ENCODE peak calls at places on chromosomes 4 and X, in ten cellular contexts. F is D341Med; N is GM04504; P is tibial artery; O is ELF-1; R is activated T-helper 1 cell treated with anti-CD3 and anti-CD28 coated beads, Interleukin-12 subunit alpha, Interleukin-12 subunit beta, Interleukin-2, Interleukin-4 antibody, amounts not matched to agents 30 ng/mL and 10 ng/mL and 1 ng/mL, durations not matched to agents 14 hours and 24 hours and 36 hours; C is upper lobe of right lung; E is left cardiac atrium; I is T-helper 1 cell; Q is fibroblast of lung. T is an unnamed sample.
A peak's percentile ranks its signal among the peaks of the same experiment; 100 is the strongest.

GRCh38 chrX:54288989-54289388 is 68.9 kb downstream of the WNK3 start:
- DNase-seq in F (no peak), E (no peak), C (no peak), Q (no peak), P (no peak), I (no peak), O (no peak), N (no peak), R (no peak), T (no peak)

GRCh38 chr4:48071171-48071570 is 54.6 kb downstream of the NIPAL1 start:
- DNase-seq in O (no peak), R (no peak), P (no peak), F (no peak), I (no peak), C (no peak), Q (peak; percentile 77), N (no peak), E (no peak), T (no peak)

GRCh38 chr4:59598233-59598618 is 1601.9 kb upstream of the ADGRL3 start:
- DNase-seq in Q (no peak), R (no peak), N (no peak), P (no peak), I (no peak), E (no peak), C (peak; percentile 26), F (no peak), O (no peak), T (no peak)

GRCh38 chr4:54016504-54016903 is 47.9 kb downstream of the CHIC2 start:
- DNase-seq in O (no peak), R (no peak), Q (no peak), N (no peak), I (no peak), P (no peak), C (no peak), E (no peak), F (no peak), T (no peak)

GRCh38 chr4:17186916-17187315 is 288.5 kb upstream of the LDB2 start:
- DNase-seq in F (no peak), C (no peak), E (no peak), P (no peak), Q (peak; percentile 6), R (no peak), N (no peak), I (no peak), O (no peak), T (no peak)

GRCh38 chr4:126777649-126778048 is 855.1 kb upstream of the INTU start:
- DNase-seq in N (peak; percentile 64), E (no peak), F (no peak), I (no peak), R (no peak), Q (peak; percentile 87), C (no peak), P (no peak), O (no peak), T (no peak)

GRCh38 chrX:54494970-54495813 is 842 bp downstream of the FGD1 start:
- DNase-seq in P (peak; percentile 72), C (peak; percentile 63), I (no peak), O (peak; percentile 57), Q (peak; percentile 35), F (peak; percentile 67), E (peak; percentile 34), N (no peak), R (no peak), T (peak; percentile 64)

GRCh38 chr4:164408831-164409230 is 345.1 kb upstream of the SMIM31 start:
- DNase-seq in F (no peak), Q (no peak), R (no peak), O (no peak), E (no peak), I (no peak), P (no peak), N (no peak), C (no peak), T (no peak)

GRCh38 chrX:134836497-134836968 is 154.3 kb upstream of the SMIM10 start:
- DNase-seq in R (no peak), N (no peak), Q (peak; percentile 46), P (no peak), O (no peak), C (no peak), E (no peak), I (no peak), F (no peak), T (no peak)

GRCh38 chr4:53714377-53715140 is 123.3 kb upstream of the LNX1 start:
- DNase-seq in R (no peak), P (no peak), O (no peak), F (no peak), C (no peak), Q (peak; percentile 85), I (no peak), E (no peak), N (no peak), T (no peak)

GRCh38 chr4:74112399-74113090 is 13.6 kb upstream of the CXCL2 start:
- DNase-seq in N (no peak), F (no peak), R (no peak), O (no peak), P (no peak), C (no peak), E (no peak), Q (peak; percentile 39), I (no peak), T (no peak)

GRCh38 chr4:26088433-26088928 is 174.5 kb downstream of the SMIM20 start:
- DNase-seq in O (no peak), P (no peak), C (no peak), I (no peak), E (no peak), R (peak; percentile 34), Q (peak; percentile 75), N (no peak), F (no peak), T (no peak)

GRCh38 chr4:162522724-162523123 is 358.9 kb upstream of the FSTL5 start:
- DNase-seq in E (no peak), F (no peak), I (no peak), P (no peak), O (no peak), N (no peak), C (no peak), R (no peak), Q (peak; percentile 6), T (no peak)

GRCh38 chrX:46582964-46583363 is 9.4 kb downstream of the CHST7 start:
- DNase-seq in Q (peak; percentile 93), E (no peak), O (no peak), N (peak; percentile 68), I (no peak), C (no peak), R (no peak), F (no peak), P (no peak), T (no peak)

GRCh38 chr4:114173968-114174367 is 194.5 kb upstream of the ARSJ start:
- DNase-seq in Q (no peak), N (no peak), P (no peak), E (no peak), C (no peak), I (no peak), O (no peak), R (no peak), F (no peak), T (no peak)

GRCh38 chrX:149540621-149541520 is at the start of gene EOLA1:
- DNase-seq in C (peak; percentile 93), O (peak; percentile 94), F (peak; percentile 70), I (peak; percentile 79), N (peak; percentile 79), Q (peak; percentile 97), R (peak; percentile 74), E (peak; percentile 90), P (peak; percentile 89), T (peak; percentile 93)

GRCh38 chrX:148601034-148601433 is 100.6 kb downstream of the AFF2 start:
- DNase-seq in N (peak; percentile 6), R (no peak), O (no peak), I (no peak), Q (peak; percentile 69), E (no peak), F (no peak), P (no peak), C (no peak), T (no peak)

GRCh38 chr4:145827885-145828284 is 110.7 kb downstream of the ZNF827 start:
- DNase-seq in F (no peak), Q (no peak), O (no peak), I (no peak), N (no peak), E (no peak), P (no peak), R (no peak), C (no peak), T (no peak)

GRCh38 chr4:181858746-181859145 is 384.5 kb upstream of the TENM3 start:
- DNase-seq in C (no peak), N (no peak), O (no peak), P (no peak), I (no peak), E (no peak), R (no peak), F (no peak), Q (peak; percentile 27), T (no peak)

GRCh38 chr4:30956891-30957290 is 236.7 kb downstream of the PCDH7 start:
- DNase-seq in F (no peak), R (no peak), P (no peak), Q (no peak), C (no peak), I (no peak), N (no peak), E (no peak), O (no peak), T (no peak)

GRCh38 chr4:153651041-153651960 is 32.8 kb upstream of the TLR2 start:
- DNase-seq in F (peak; percentile 4), Q (no peak), P (no peak), R (peak; percentile 42), O (no peak), I (no peak), N (no peak), C (peak; percentile 74), E (peak; percentile 49), T (peak; percentile 84)

GRCh38 chr4:83855044-83855443 is 319.1 kb downstream of the GPAT3 start:
- DNase-seq in Q (peak; percentile 99), R (no peak), E (no peak), P (no peak), I (no peak), C (no peak), N (peak; percentile 70), O (no peak), F (no peak), T (no peak)

GRCh38 chrX:20620301-20620700 is 353.6 kb upstream of the RPS6KA3 start:
- DNase-seq in C (no peak), P (no peak), O (no peak), R (no peak), I (no peak), Q (peak; percentile 80), F (no peak), E (no peak), N (peak; percentile 47), T (no peak)

GRCh38 chr4:4866833-4867744 is 7.6 kb downstream of the MSX1 start:
- DNase-seq in E (no peak), Q (no peak), I (no peak), N (no peak), F (peak; percentile 60), R (no peak), C (no peak), O (peak; percentile 80), P (no peak), T (no peak)

GRCh38 chrX:109384569-109385174 is 97.2 kb downstream of the GUCY2F start:
- DNase-seq in I (no peak), R (no peak), F (no peak), C (no peak), N (no peak), Q (peak; percentile 5), O (peak; percentile 45), P (no peak), E (no peak), T (no peak)

GRCh38 chrX:25524150-25524549 is 508.4 kb upstream of the ARX start:
- DNase-seq in E (no peak), R (no peak), O (no peak), F (no peak), P (no peak), Q (no peak), C (no peak), I (no peak), N (no peak), T (no peak)

GRCh38 chr4:41458689-41459088 is 79.3 kb upstream of the LIMCH1 start:
- DNase-seq in N (no peak), Q (no peak), R (no peak), C (no peak), F (no peak), O (no peak), I (no peak), P (no peak), E (no peak), T (no peak)